ENCODE peak calls at places on chromosome 21, in four cellular contexts. Z, F, B and P are unnamed samples.

GRCh38 chr21:25891596-25891995 is 156.8 kb downstream of the GABPA start:
- DNase-seq in Z (no peak), F (no peak), B (no peak), P (no peak)

GRCh38 chr21:44817914-44818635 is at the start of gene SUMO3:
- DNase-seq in Z (peak), F (peak), B (peak), P (peak)

GRCh38 chr21:31557421-31557955 is 102.0 kb upstream of the SOD1 start:
- DNase-seq in Z (peak), F (no peak), B (no peak), P (no peak)

GRCh38 chr21:14453964-14454641 is 71.2 kb upstream of the HSPA13 start:
- DNase-seq in Z (no peak), F (peak), B (no peak), P (no peak)

GRCh38 chr21:44090332-44090731 is 16.9 kb upstream of the PWP2 start:
- DNase-seq in Z (peak), F (no peak), B (no peak), P (no peak)

GRCh38 chr21:32712043-32712442 is 15.8 kb downstream of the SYNJ1 start:
- DNase-seq in Z (no peak), F (no peak), B (no peak), P (no peak)

GRCh38 chr21:15064576-15065380 is at the start of gene NRIP1:
- DNase-seq in Z (peak), F (peak), B (peak), P (peak)

GRCh38 chr21:22791986-22792560 is 1793.9 kb downstream of the NCAM2 start:
- DNase-seq in Z (no peak), F (peak), B (peak), P (peak)

GRCh38 chr21:26759731-26760130 is 85.5 kb downstream of the ADAMTS1 start:
- DNase-seq in Z (no peak), F (no peak), B (no peak), P (no peak)

GRCh38 chr21:32611471-32611997 is 643 bp downstream of the CFAP298 start:
- DNase-seq in Z (no peak), F (peak), B (peak), P (no peak)

GRCh38 chr21:26909972-26910371 is 56.9 kb downstream of the ADAMTS5 start:
- DNase-seq in Z (peak), F (no peak), B (no peak), P (no peak)

GRCh38 chr21:35779690-35780570 is 280.4 kb downstream of the SETD4 start:
- DNase-seq in Z (no peak), F (no peak), B (peak), P (no peak)

DNA sequence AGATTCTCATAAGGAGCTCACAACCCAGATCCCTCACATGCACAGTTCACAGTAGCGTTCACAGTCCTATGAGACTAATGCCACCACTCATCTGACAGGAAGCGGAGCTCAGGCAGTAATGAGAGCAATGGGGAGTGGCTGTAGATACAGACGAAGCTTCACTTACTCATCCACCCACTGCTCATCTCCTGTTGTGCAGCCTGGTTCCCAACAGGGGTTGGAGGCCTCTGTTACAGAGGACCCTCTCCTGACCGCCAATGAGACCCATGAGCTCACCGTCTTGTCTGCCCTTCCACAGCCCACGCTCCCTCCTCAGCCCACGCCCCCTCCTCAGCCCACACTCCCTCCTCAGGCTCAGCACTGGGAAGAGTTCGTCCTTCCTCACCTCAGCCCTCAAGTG is 39.6 kb downstream of the RSPH1 start:
- DNase-seq in Z (no peak), F (no peak), B (no peak), P (no peak)
- TF ChIP-seq MAFK in Z (no peak), F (no peak), B (no peak), P (no peak)

GRCh38 chr21:19767546-19767945 is 1230.7 kb upstream of the NCAM2 start:
- DNase-seq in Z (no peak), F (no peak), B (no peak), P (no peak)
- TF ChIP-seq MAFK in Z (no peak), F (no peak), B (no peak), P (no peak)

GRCh38 chr21:42537106-42537742 is 23.6 kb downstream of the SLC37A1 start:
- DNase-seq in Z (no peak), F (no peak), B (no peak), P (no peak)
- TF ChIP-seq MAFK in Z (no peak), F (no peak), B (no peak), P (no peak)

GRCh38 chr21:29064850-29065481 is 8.5 kb downstream of the CCT8 start:
- DNase-seq in Z (no peak), F (no peak), B (no peak), P (no peak)
- TF ChIP-seq MAFK in Z (no peak), F (no peak), B (no peak), P (no peak)

GRCh38 chr21:17753736-17754135 is 65.4 kb downstream of the C21orf91 start:
- DNase-seq in Z (no peak), F (no peak), B (no peak), P (no peak)
- TF ChIP-seq MAFK in Z (no peak), F (no peak), B (no peak), P (no peak)